ENCODE peak calls at places on chromosomes 4 and X, in seven cellular contexts. X is skeletal muscle cell; I is CD8-positive, alpha-beta T cell; T is ELR; H is astrocyte of the spinal cord; P is PC-9; V is lower lobe of right lung. N is an unnamed sample.

GRCh38 chrX:122777766-122778165 is 406.3 kb upstream of the GRIA3 start:
- DNase-seq in X (no peak), I (no peak), T (peak), H (no peak), P (no peak), V (no peak), N (no peak)

GRCh38 chrX:43741843-43742573 is 85.9 kb downstream of the MAOA start:
- DNase-seq in X (no peak), I (no peak), T (peak), H (peak), P (no peak), V (no peak), N (no peak)

GRCh38 chr4:54439831-54440243 is 210.7 kb downstream of the PDGFRA start:
- DNase-seq in X (peak), I (no peak), T (peak), H (peak), P (no peak), V (peak), N (no peak)

GRCh38 chr4:32002037-32002747 is 1282.0 kb downstream of the PCDH7 start:
- DNase-seq in X (no peak), I (no peak), T (no peak), H (no peak), P (no peak), V (no peak), N (no peak)

GRCh38 chrX:13196778-13197177 is 123.1 kb downstream of the ATXN3L start:
- DNase-seq in X (no peak), I (no peak), T (no peak), H (no peak), P (no peak), V (no peak), N (no peak)

GRCh38 chrX:1601768-1602085 is 10.3 kb downstream of the AKAP17A start:
- DNase-seq in X (no peak), I (no peak), T (no peak), H (no peak), P (no peak), V (peak), N (no peak)

GRCh38 chrX:14051416-14051815 is 21.7 kb upstream of the GEMIN8 start:
- DNase-seq in X (no peak), I (no peak), T (no peak), H (no peak), P (no peak), V (no peak), N (no peak)

GRCh38 chrX:136210806-136211205 is 40.4 kb downstream of the MAP7D3 start:
- DNase-seq in X (no peak), I (no peak), T (no peak), H (no peak), P (no peak), V (no peak), N (no peak)

GRCh38 chrX:16870861-16871584 is 861 bp upstream of the RBBP7 start:
- DNase-seq in X (no peak), I (peak), T (peak), H (no peak), P (peak), V (peak), N (no peak)

GRCh38 chr4:87118826-87119225 is 101.6 kb downstream of the KLHL8 start:
- DNase-seq in X (no peak), I (no peak), T (peak), H (peak), P (no peak), V (no peak), N (no peak)

GRCh38 chr4:1383728-1384591 is 22.3 kb downstream of the NKX1-1 start:
- DNase-seq in X (no peak), I (no peak), T (no peak), H (no peak), P (no peak), V (peak), N (no peak)

GRCh38 chr4:151669990-151670389 is 90.8 kb downstream of the GATB start:
- DNase-seq in X (no peak), I (no peak), T (no peak), H (no peak), P (no peak), V (no peak), N (no peak)

GRCh38 chr4:150237110-150237852 is 159.0 kb downstream of the DCLK2 start:
- DNase-seq in X (peak), I (no peak), T (peak), H (peak), P (no peak), V (no peak), N (no peak)

GRCh38 chrX:106331606-106332005 is 163.5 kb downstream of the PWWP3B start:
- DNase-seq in X (no peak), I (no peak), T (no peak), H (no peak), P (no peak), V (no peak), N (no peak)

GRCh38 chr4:7941111-7942018 is 1.7 kb upstream of the AFAP1 start:
- DNase-seq in X (no peak), I (no peak), T (peak), H (no peak), P (peak), V (no peak), N (no peak)